ENCODE peak calls at places on chromosomes 13 and 19, in ten cellular contexts. One of them, this sample, is unnamed.

GRCh38 chr19:572891-573825 is 762 bp downstream of the BSG start:
- DNase-seq in aorta: peak
- DNase-seq in stimulated activated CD4-positive, alpha-beta T cell treated with anti-CD3 and anti-CD28 coated beads, Interleukin-4, amount 100 ng/mL, for 24 hours: peak
- DNase-seq in pancreas: peak
- DNase-seq in A549: peak
- DNase-seq in iris pigment epithelial cell: peak
- DNase-seq in NCI-H2029 treated with DMSO at 0.1 percent for 48 hours: peak
- DNase-seq in EL: peak
- DNase-seq in type B pancreatic cell: no peak
- DNase-seq in stimulated activated CD8-positive, alpha-beta memory T cell treated with anti-CD3 and anti-CD28 coated beads, Interleukin-15, amount 100 ng/mL, for 24 hours: no peak
- DNase-seq in this sample: no peak

GRCh38 chr19:29860492-29860891 is 48.7 kb downstream of the CCNE1 start:
- DNase-seq in NCI-H2029 treated with DMSO at 0.1 percent for 48 hours: no peak
- DNase-seq in pancreas: no peak
- DNase-seq in stimulated activated CD4-positive, alpha-beta T cell treated with anti-CD3 and anti-CD28 coated beads, Interleukin-4, amount 100 ng/mL, for 24 hours: no peak
- DNase-seq in type B pancreatic cell: no peak
- DNase-seq in EL: no peak
- DNase-seq in iris pigment epithelial cell: no peak
- DNase-seq in stimulated activated CD8-positive, alpha-beta memory T cell treated with anti-CD3 and anti-CD28 coated beads, Interleukin-15, amount 100 ng/mL, for 24 hours: no peak
- DNase-seq in aorta: no peak
- DNase-seq in A549: peak
- DNase-seq in this sample: no peak

GRCh38 chr19:10043286-10043927 is 30.1 kb downstream of the RDH8 start:
- DNase-seq in NCI-H2029 treated with DMSO at 0.1 percent for 48 hours: no peak
- DNase-seq in pancreas: no peak
- DNase-seq in EL: peak
- DNase-seq in A549: no peak
- DNase-seq in iris pigment epithelial cell: peak
- DNase-seq in stimulated activated CD8-positive, alpha-beta memory T cell treated with anti-CD3 and anti-CD28 coated beads, Interleukin-15, amount 100 ng/mL, for 24 hours: no peak
- DNase-seq in stimulated activated CD4-positive, alpha-beta T cell treated with anti-CD3 and anti-CD28 coated beads, Interleukin-4, amount 100 ng/mL, for 24 hours: no peak
- DNase-seq in aorta: no peak
- DNase-seq in type B pancreatic cell: no peak
- DNase-seq in this sample: no peak

GRCh38 chr13:26614721-26615120 is 57.2 kb downstream of the WASF3 start:
- DNase-seq in pancreas: no peak
- DNase-seq in iris pigment epithelial cell: no peak
- DNase-seq in NCI-H2029 treated with DMSO at 0.1 percent for 48 hours: no peak
- DNase-seq in aorta: no peak
- DNase-seq in EL: no peak
- DNase-seq in stimulated activated CD8-positive, alpha-beta memory T cell treated with anti-CD3 and anti-CD28 coated beads, Interleukin-15, amount 100 ng/mL, for 24 hours: no peak
- DNase-seq in stimulated activated CD4-positive, alpha-beta T cell treated with anti-CD3 and anti-CD28 coated beads, Interleukin-4, amount 100 ng/mL, for 24 hours: no peak
- DNase-seq in A549: no peak
- DNase-seq in type B pancreatic cell: no peak
- DNase-seq in this sample: no peak

GRCh38 chr19:51096473-51097165 is 11.6 kb downstream of the CTU1 start:
- DNase-seq in type B pancreatic cell: no peak
- DNase-seq in A549: peak
- DNase-seq in stimulated activated CD8-positive, alpha-beta memory T cell treated with anti-CD3 and anti-CD28 coated beads, Interleukin-15, amount 100 ng/mL, for 24 hours: no peak
- DNase-seq in stimulated activated CD4-positive, alpha-beta T cell treated with anti-CD3 and anti-CD28 coated beads, Interleukin-4, amount 100 ng/mL, for 24 hours: no peak
- DNase-seq in pancreas: no peak
- DNase-seq in aorta: no peak
- DNase-seq in NCI-H2029 treated with DMSO at 0.1 percent for 48 hours: peak
- DNase-seq in iris pigment epithelial cell: no peak
- DNase-seq in EL: no peak
- DNase-seq in this sample: no peak

GRCh38 chr13:37701972-37702371 is 103.4 kb upstream of the POSTN start:
- DNase-seq in A549: peak
- DNase-seq in type B pancreatic cell: no peak
- DNase-seq in stimulated activated CD8-positive, alpha-beta memory T cell treated with anti-CD3 and anti-CD28 coated beads, Interleukin-15, amount 100 ng/mL, for 24 hours: no peak
- DNase-seq in NCI-H2029 treated with DMSO at 0.1 percent for 48 hours: no peak
- DNase-seq in stimulated activated CD4-positive, alpha-beta T cell treated with anti-CD3 and anti-CD28 coated beads, Interleukin-4, amount 100 ng/mL, for 24 hours: no peak
- DNase-seq in iris pigment epithelial cell: peak
- DNase-seq in EL: peak
- DNase-seq in pancreas: no peak
- DNase-seq in aorta: no peak
- DNase-seq in this sample: no peak

GRCh38 chr19:1746401-1747284 is 6.7 kb upstream of the ONECUT3 start:
- DNase-seq in type B pancreatic cell: no peak
- DNase-seq in pancreas: peak
- DNase-seq in iris pigment epithelial cell: peak
- DNase-seq in EL: peak
- DNase-seq in stimulated activated CD4-positive, alpha-beta T cell treated with anti-CD3 and anti-CD28 coated beads, Interleukin-4, amount 100 ng/mL, for 24 hours: no peak
- DNase-seq in stimulated activated CD8-positive, alpha-beta memory T cell treated with anti-CD3 and anti-CD28 coated beads, Interleukin-15, amount 100 ng/mL, for 24 hours: no peak
- DNase-seq in A549: peak
- DNase-seq in NCI-H2029 treated with DMSO at 0.1 percent for 48 hours: no peak
- DNase-seq in aorta: no peak
- DNase-seq in this sample: no peak

GRCh38 chr19:2166741-2167738 is 3.3 kb downstream of the DOT1L start:
- DNase-seq in aorta: peak
- DNase-seq in EL: peak
- DNase-seq in NCI-H2029 treated with DMSO at 0.1 percent for 48 hours: peak
- DNase-seq in type B pancreatic cell: no peak
- DNase-seq in iris pigment epithelial cell: no peak
- DNase-seq in stimulated activated CD4-positive, alpha-beta T cell treated with anti-CD3 and anti-CD28 coated beads, Interleukin-4, amount 100 ng/mL, for 24 hours: no peak
- DNase-seq in stimulated activated CD8-positive, alpha-beta memory T cell treated with anti-CD3 and anti-CD28 coated beads, Interleukin-15, amount 100 ng/mL, for 24 hours: no peak
- DNase-seq in A549: peak
- DNase-seq in pancreas: peak
- DNase-seq in this sample: peak

GRCh38 chr19:32702010-32702409 is 10.4 kb downstream of the NUDT19 start:
- DNase-seq in EL: no peak
- DNase-seq in A549: no peak
- DNase-seq in iris pigment epithelial cell: no peak
- DNase-seq in stimulated activated CD8-positive, alpha-beta memory T cell treated with anti-CD3 and anti-CD28 coated beads, Interleukin-15, amount 100 ng/mL, for 24 hours: no peak
- DNase-seq in NCI-H2029 treated with DMSO at 0.1 percent for 48 hours: peak
- DNase-seq in aorta: no peak
- DNase-seq in stimulated activated CD4-positive, alpha-beta T cell treated with anti-CD3 and anti-CD28 coated beads, Interleukin-4, amount 100 ng/mL, for 24 hours: no peak
- DNase-seq in type B pancreatic cell: no peak
- DNase-seq in pancreas: no peak
- DNase-seq in this sample: peak

GRCh38 chr13:112959206-112959605 is 9.8 kb upstream of the MCF2L start:
- DNase-seq in aorta: no peak
- DNase-seq in type B pancreatic cell: no peak
- DNase-seq in NCI-H2029 treated with DMSO at 0.1 percent for 48 hours: no peak
- DNase-seq in A549: no peak
- DNase-seq in stimulated activated CD8-positive, alpha-beta memory T cell treated with anti-CD3 and anti-CD28 coated beads, Interleukin-15, amount 100 ng/mL, for 24 hours: no peak
- DNase-seq in pancreas: peak
- DNase-seq in EL: no peak
- DNase-seq in stimulated activated CD4-positive, alpha-beta T cell treated with anti-CD3 and anti-CD28 coated beads, Interleukin-4, amount 100 ng/mL, for 24 hours: no peak
- DNase-seq in iris pigment epithelial cell: no peak
- DNase-seq in this sample: no peak

GRCh38 chr19:38401148-38401547 is 1.7 kb upstream of the FAM98C start:
- DNase-seq in aorta: no peak
- DNase-seq in type B pancreatic cell: no peak
- DNase-seq in A549: peak
- DNase-seq in iris pigment epithelial cell: peak
- DNase-seq in EL: peak
- DNase-seq in pancreas: no peak
- DNase-seq in NCI-H2029 treated with DMSO at 0.1 percent for 48 hours: no peak
- DNase-seq in stimulated activated CD8-positive, alpha-beta memory T cell treated with anti-CD3 and anti-CD28 coated beads, Interleukin-15, amount 100 ng/mL, for 24 hours: no peak
- DNase-seq in stimulated activated CD4-positive, alpha-beta T cell treated with anti-CD3 and anti-CD28 coated beads, Interleukin-4, amount 100 ng/mL, for 24 hours: no peak
- DNase-seq in this sample: no peak

GRCh38 chr19:42569193-42569592 is 25.5 kb downstream of the CEACAM8 start:
- DNase-seq in stimulated activated CD4-positive, alpha-beta T cell treated with anti-CD3 and anti-CD28 coated beads, Interleukin-4, amount 100 ng/mL, for 24 hours: no peak
- DNase-seq in type B pancreatic cell: no peak
- DNase-seq in NCI-H2029 treated with DMSO at 0.1 percent for 48 hours: no peak
- DNase-seq in stimulated activated CD8-positive, alpha-beta memory T cell treated with anti-CD3 and anti-CD28 coated beads, Interleukin-15, amount 100 ng/mL, for 24 hours: no peak
- DNase-seq in iris pigment epithelial cell: no peak
- DNase-seq in EL: no peak
- DNase-seq in aorta: no peak
- DNase-seq in A549: no peak
- DNase-seq in pancreas: no peak
- DNase-seq in this sample: no peak

GRCh38 chr13:67061750-67062149 is 168.4 kb downstream of the PCDH9 start:
- DNase-seq in A549: no peak
- DNase-seq in pancreas: no peak
- DNase-seq in stimulated activated CD8-positive, alpha-beta memory T cell treated with anti-CD3 and anti-CD28 coated beads, Interleukin-15, amount 100 ng/mL, for 24 hours: no peak
- DNase-seq in iris pigment epithelial cell: no peak
- DNase-seq in type B pancreatic cell: no peak
- DNase-seq in NCI-H2029 treated with DMSO at 0.1 percent for 48 hours: no peak
- DNase-seq in EL: no peak
- DNase-seq in aorta: no peak
- DNase-seq in stimulated activated CD4-positive, alpha-beta T cell treated with anti-CD3 and anti-CD28 coated beads, Interleukin-4, amount 100 ng/mL, for 24 hours: no peak
- DNase-seq in this sample: no peak

GRCh38 chr19:11435833-11436313 is 438 bp downstream of the PRKCSH start:
- DNase-seq in EL: peak
- DNase-seq in A549: no peak
- DNase-seq in NCI-H2029 treated with DMSO at 0.1 percent for 48 hours: no peak
- DNase-seq in iris pigment epithelial cell: peak
- DNase-seq in aorta: no peak
- DNase-seq in stimulated activated CD8-positive, alpha-beta memory T cell treated with anti-CD3 and anti-CD28 coated beads, Interleukin-15, amount 100 ng/mL, for 24 hours: no peak
- DNase-seq in type B pancreatic cell: no peak
- DNase-seq in pancreas: no peak
- DNase-seq in stimulated activated CD4-positive, alpha-beta T cell treated with anti-CD3 and anti-CD28 coated beads, Interleukin-4, amount 100 ng/mL, for 24 hours: no peak
- DNase-seq in this sample: no peak

GRCh38 chr13:99265823-99266426 is 7.7 kb upstream of the GPR18 start:
- DNase-seq in NCI-H2029 treated with DMSO at 0.1 percent for 48 hours: peak
- DNase-seq in iris pigment epithelial cell: peak
- DNase-seq in stimulated activated CD4-positive, alpha-beta T cell treated with anti-CD3 and anti-CD28 coated beads, Interleukin-4, amount 100 ng/mL, for 24 hours: no peak
- DNase-seq in pancreas: no peak
- DNase-seq in type B pancreatic cell: no peak
- DNase-seq in EL: peak
- DNase-seq in A549: peak
- DNase-seq in aorta: no peak
- DNase-seq in stimulated activated CD8-positive, alpha-beta memory T cell treated with anti-CD3 and anti-CD28 coated beads, Interleukin-15, amount 100 ng/mL, for 24 hours: no peak
- DNase-seq in this sample: no peak

GRCh38 chr13:91986771-91987515 is 588.5 kb downstream of the GPC5 start:
- DNase-seq in NCI-H2029 treated with DMSO at 0.1 percent for 48 hours: no peak
- DNase-seq in stimulated activated CD4-positive, alpha-beta T cell treated with anti-CD3 and anti-CD28 coated beads, Interleukin-4, amount 100 ng/mL, for 24 hours: no peak
- DNase-seq in stimulated activated CD8-positive, alpha-beta memory T cell treated with anti-CD3 and anti-CD28 coated beads, Interleukin-15, amount 100 ng/mL, for 24 hours: no peak
- DNase-seq in type B pancreatic cell: no peak
- DNase-seq in iris pigment epithelial cell: no peak
- DNase-seq in pancreas: no peak
- DNase-seq in aorta: no peak
- DNase-seq in EL: no peak
- DNase-seq in A549: no peak
- DNase-seq in this sample: no peak

GRCh38 chr19:45251452-45252354 is 632 bp downstream of the MARK4 start:
- DNase-seq in aorta: peak
- DNase-seq in type B pancreatic cell: no peak
- DNase-seq in EL: no peak
- DNase-seq in pancreas: peak
- DNase-seq in stimulated activated CD4-positive, alpha-beta T cell treated with anti-CD3 and anti-CD28 coated beads, Interleukin-4, amount 100 ng/mL, for 24 hours: no peak
- DNase-seq in NCI-H2029 treated with DMSO at 0.1 percent for 48 hours: no peak
- DNase-seq in A549: no peak
- DNase-seq in stimulated activated CD8-positive, alpha-beta memory T cell treated with anti-CD3 and anti-CD28 coated beads, Interleukin-15, amount 100 ng/mL, for 24 hours: no peak
- DNase-seq in iris pigment epithelial cell: no peak
- DNase-seq in this sample: no peak

GRCh38 chr13:112510002-112510780 is 77.8 kb downstream of the TUBGCP3 start:
- DNase-seq in stimulated activated CD4-positive, alpha-beta T cell treated with anti-CD3 and anti-CD28 coated beads, Interleukin-4, amount 100 ng/mL, for 24 hours: no peak
- DNase-seq in pancreas: no peak
- DNase-seq in NCI-H2029 treated with DMSO at 0.1 percent for 48 hours: no peak
- DNase-seq in stimulated activated CD8-positive, alpha-beta memory T cell treated with anti-CD3 and anti-CD28 coated beads, Interleukin-15, amount 100 ng/mL, for 24 hours: no peak
- DNase-seq in type B pancreatic cell: no peak
- DNase-seq in iris pigment epithelial cell: peak
- DNase-seq in A549: peak
- DNase-seq in EL: peak
- DNase-seq in aorta: no peak
- DNase-seq in this sample: peak

GRCh38 chr19:47762615-47763308 is 15.7 kb upstream of the SELENOW start:
- DNase-seq in aorta: no peak
- DNase-seq in NCI-H2029 treated with DMSO at 0.1 percent for 48 hours: no peak
- DNase-seq in stimulated activated CD8-positive, alpha-beta memory T cell treated with anti-CD3 and anti-CD28 coated beads, Interleukin-15, amount 100 ng/mL, for 24 hours: no peak
- DNase-seq in stimulated activated CD4-positive, alpha-beta T cell treated with anti-CD3 and anti-CD28 coated beads, Interleukin-4, amount 100 ng/mL, for 24 hours: no peak
- DNase-seq in type B pancreatic cell: no peak
- DNase-seq in iris pigment epithelial cell: no peak
- DNase-seq in A549: no peak
- DNase-seq in EL: no peak
- DNase-seq in pancreas: no peak
- DNase-seq in this sample: no peak

GRCh38 chr13:106344318-106344717 is 191.1 kb downstream of the EFNB2 start:
- DNase-seq in A549: no peak
- DNase-seq in EL: no peak
- DNase-seq in stimulated activated CD4-positive, alpha-beta T cell treated with anti-CD3 and anti-CD28 coated beads, Interleukin-4, amount 100 ng/mL, for 24 hours: no peak
- DNase-seq in pancreas: no peak
- DNase-seq in type B pancreatic cell: no peak
- DNase-seq in iris pigment epithelial cell: no peak
- DNase-seq in stimulated activated CD8-positive, alpha-beta memory T cell treated with anti-CD3 and anti-CD28 coated beads, Interleukin-15, amount 100 ng/mL, for 24 hours: no peak
- DNase-seq in NCI-H2029 treated with DMSO at 0.1 percent for 48 hours: no peak
- DNase-seq in aorta: no peak
- DNase-seq in this sample: no peak

GRCh38 chr19:2476451-2477140 is 669 bp downstream of the GADD45B start:
- DNase-seq in NCI-H2029 treated with DMSO at 0.1 percent for 48 hours: peak
- DNase-seq in stimulated activated CD8-positive, alpha-beta memory T cell treated with anti-CD3 and anti-CD28 coated beads, Interleukin-15, amount 100 ng/mL, for 24 hours: peak
- DNase-seq in EL: peak
- DNase-seq in iris pigment epithelial cell: peak
- DNase-seq in pancreas: peak
- DNase-seq in A549: peak
- DNase-seq in aorta: peak
- DNase-seq in stimulated activated CD4-positive, alpha-beta T cell treated with anti-CD3 and anti-CD28 coated beads, Interleukin-4, amount 100 ng/mL, for 24 hours: peak
- DNase-seq in type B pancreatic cell: no peak
- DNase-seq in this sample: no peak

GRCh38 chr19:18336121-18336520 is 4.3 kb upstream of the PGPEP1 start:
- DNase-seq in aorta: no peak
- DNase-seq in type B pancreatic cell: no peak
- DNase-seq in iris pigment epithelial cell: no peak
- DNase-seq in stimulated activated CD4-positive, alpha-beta T cell treated with anti-CD3 and anti-CD28 coated beads, Interleukin-4, amount 100 ng/mL, for 24 hours: no peak
- DNase-seq in pancreas: no peak
- DNase-seq in NCI-H2029 treated with DMSO at 0.1 percent for 48 hours: no peak
- DNase-seq in EL: no peak
- DNase-seq in A549: no peak
- DNase-seq in stimulated activated CD8-positive, alpha-beta memory T cell treated with anti-CD3 and anti-CD28 coated beads, Interleukin-15, amount 100 ng/mL, for 24 hours: no peak
- DNase-seq in this sample: no peak

GRCh38 chr13:73168993-73169401 is 110.2 kb downstream of the KLF5 start:
- DNase-seq in A549: no peak
- DNase-seq in NCI-H2029 treated with DMSO at 0.1 percent for 48 hours: no peak
- DNase-seq in pancreas: no peak
- DNase-seq in aorta: no peak
- DNase-seq in EL: peak
- DNase-seq in stimulated activated CD8-positive, alpha-beta memory T cell treated with anti-CD3 and anti-CD28 coated beads, Interleukin-15, amount 100 ng/mL, for 24 hours: no peak
- DNase-seq in iris pigment epithelial cell: no peak
- DNase-seq in stimulated activated CD4-positive, alpha-beta T cell treated with anti-CD3 and anti-CD28 coated beads, Interleukin-4, amount 100 ng/mL, for 24 hours: no peak
- DNase-seq in type B pancreatic cell: no peak
- DNase-seq in this sample: no peak

GRCh38 chr13:46982856-46983582 is 86.2 kb upstream of the HTR2A start:
- DNase-seq in stimulated activated CD4-positive, alpha-beta T cell treated with anti-CD3 and anti-CD28 coated beads, Interleukin-4, amount 100 ng/mL, for 24 hours: no peak
- DNase-seq in NCI-H2029 treated with DMSO at 0.1 percent for 48 hours: no peak
- DNase-seq in A549: no peak
- DNase-seq in iris pigment epithelial cell: no peak
- DNase-seq in aorta: no peak
- DNase-seq in type B pancreatic cell: no peak
- DNase-seq in EL: no peak
- DNase-seq in stimulated activated CD8-positive, alpha-beta memory T cell treated with anti-CD3 and anti-CD28 coated beads, Interleukin-15, amount 100 ng/mL, for 24 hours: no peak
- DNase-seq in pancreas: no peak
- DNase-seq in this sample: no peak

GRCh38 chr19:10228925-10229324 is 2.2 kb downstream of the S1PR2 start:
- DNase-seq in pancreas: no peak
- DNase-seq in EL: peak
- DNase-seq in NCI-H2029 treated with DMSO at 0.1 percent for 48 hours: no peak
- DNase-seq in stimulated activated CD4-positive, alpha-beta T cell treated with anti-CD3 and anti-CD28 coated beads, Interleukin-4, amount 100 ng/mL, for 24 hours: peak
- DNase-seq in iris pigment epithelial cell: no peak
- DNase-seq in stimulated activated CD8-positive, alpha-beta memory T cell treated with anti-CD3 and anti-CD28 coated beads, Interleukin-15, amount 100 ng/mL, for 24 hours: no peak
- DNase-seq in A549: peak
- DNase-seq in type B pancreatic cell: no peak
- DNase-seq in aorta: no peak
- DNase-seq in this sample: no peak

GRCh38 chr13:36096411-36097184 is 34.6 kb downstream of the DCLK1 start:
- DNase-seq in NCI-H2029 treated with DMSO at 0.1 percent for 48 hours: no peak
- DNase-seq in type B pancreatic cell: no peak
- DNase-seq in stimulated activated CD4-positive, alpha-beta T cell treated with anti-CD3 and anti-CD28 coated beads, Interleukin-4, amount 100 ng/mL, for 24 hours: no peak
- DNase-seq in A549: no peak
- DNase-seq in pancreas: no peak
- DNase-seq in stimulated activated CD8-positive, alpha-beta memory T cell treated with anti-CD3 and anti-CD28 coated beads, Interleukin-15, amount 100 ng/mL, for 24 hours: no peak
- DNase-seq in aorta: no peak
- DNase-seq in EL: peak
- DNase-seq in iris pigment epithelial cell: peak
- DNase-seq in this sample: no peak

GRCh38 chr13:59461411-59461810 is 702.3 kb downstream of the DIAPH3 start:
- DNase-seq in EL: no peak
- DNase-seq in iris pigment epithelial cell: no peak
- DNase-seq in pancreas: no peak
- DNase-seq in stimulated activated CD8-positive, alpha-beta memory T cell treated with anti-CD3 and anti-CD28 coated beads, Interleukin-15, amount 100 ng/mL, for 24 hours: no peak
- DNase-seq in NCI-H2029 treated with DMSO at 0.1 percent for 48 hours: no peak
- DNase-seq in stimulated activated CD4-positive, alpha-beta T cell treated with anti-CD3 and anti-CD28 coated beads, Interleukin-4, amount 100 ng/mL, for 24 hours: no peak
- DNase-seq in type B pancreatic cell: no peak
- DNase-seq in A549: no peak
- DNase-seq in aorta: no peak
- DNase-seq in this sample: no peak

GRCh38 chr19:16896913-16897571 is 8.2 kb downstream of the F2RL3 start:
- DNase-seq in aorta: peak
- DNase-seq in A549: peak
- DNase-seq in iris pigment epithelial cell: peak
- DNase-seq in pancreas: peak
- DNase-seq in NCI-H2029 treated with DMSO at 0.1 percent for 48 hours: peak
- DNase-seq in type B pancreatic cell: peak
- DNase-seq in stimulated activated CD8-positive, alpha-beta memory T cell treated with anti-CD3 and anti-CD28 coated beads, Interleukin-15, amount 100 ng/mL, for 24 hours: peak
- DNase-seq in EL: peak
- DNase-seq in stimulated activated CD4-positive, alpha-beta T cell treated with anti-CD3 and anti-CD28 coated beads, Interleukin-4, amount 100 ng/mL, for 24 hours: peak
- DNase-seq in this sample: no peak

This sample was measured in NCI-H774.